ENCODE peak calls at places on chromosomes 12 and 14, in four cellular contexts. Y, D, S and X are unnamed samples.

GRCh38 chr12:93403988-93404803 is 26.5 kb downstream of the NUDT4 start:
- DNase-seq in Y (no peak), D (no peak), S (no peak), X (no peak)

GRCh38 chr12:599756-600155 is 63.5 kb downstream of the NINJ2 start:
- DNase-seq in Y (no peak), D (no peak), S (no peak), X (no peak)

GRCh38 chr12:122076743-122077495 is 1.6 kb upstream of the MLXIP start:
- DNase-seq in D (peak), S (no peak), Y (no peak), X (no peak)

GRCh38 chr14:78697341-78697740 is 527.2 kb downstream of the NRXN3 start:
- DNase-seq in D (peak), S (no peak), Y (no peak), X (peak)

GRCh38 chr14:56244138-56244789 is 126.1 kb downstream of the PELI2 start:
- DNase-seq in S (no peak), Y (no peak), D (no peak), X (no peak)

GRCh38 chr14:104446611-104447010 is 133.0 kb upstream of the C14orf180 start:
- DNase-seq in S (no peak), D (no peak), Y (no peak), X (no peak)

GRCh38 chr14:66471584-66471983 is 14.6 kb upstream of the CCDC196 start:
- DNase-seq in D (no peak), S (no peak), Y (no peak), X (no peak)

GRCh38 chr12:60205500-60205899 is 609.7 kb downstream of the SLC16A7 start:
- DNase-seq in S (no peak), Y (no peak), D (no peak), X (no peak)

GRCh38 chr12:24226745-24227350 is 277.4 kb upstream of the SOX5 start:
- DNase-seq in S (no peak), Y (no peak), D (peak), X (no peak)

GRCh38 chr14:38502241-38502640 is 246.3 kb upstream of the CLEC14A start:
- DNase-seq in S (no peak), D (no peak), Y (no peak), X (no peak)

GRCh38 chr14:65290830-65291229 is 121.7 kb upstream of the FUT8 start:
- DNase-seq in Y (no peak), D (peak), S (no peak), X (no peak)

GRCh38 chr12:94813314-94813713 is 163.0 kb upstream of the TMCC3 start:
- DNase-seq in S (no peak), D (no peak), Y (no peak), X (no peak)

GRCh38 chr12:41507286-41507685 is 319.2 kb downstream of the PDZRN4 start:
- DNase-seq in S (no peak), Y (no peak), D (no peak), X (no peak)

GRCh38 chr12:108888031-108888430 is 8.1 kb downstream of the DAO start:
- DNase-seq in S (no peak), Y (no peak), D (no peak), X (no peak)

GRCh38 chr12:92695577-92695976 is 7.2 kb upstream of the PLEKHG7 start:
- DNase-seq in D (no peak), Y (no peak), S (no peak), X (peak)

GRCh38 chr12:106288510-106289195 is 13.9 kb upstream of the TCP11L2 start:
- DNase-seq in D (peak), S (peak), Y (no peak), X (no peak)

GRCh38 chr14:102020058-102020971 is 55.9 kb downstream of the DYNC1H1 start:
- DNase-seq in S (no peak), Y (no peak), D (no peak), X (no peak)

GRCh38 chr12:108838194-108839010 is 19.0 kb downstream of the SSH1 start:
- DNase-seq in D (peak), S (peak), Y (peak), X (peak)

GRCh38 chr14:104865631-104866441 is 768 bp downstream of the CEP170B start:
- DNase-seq in D (no peak), Y (no peak), S (peak), X (peak)

GRCh38 chr12:50282581-50283229 is 615 bp downstream of the LIMA1 start:
- DNase-seq in S (no peak), D (no peak), Y (no peak), X (peak)

GRCh38 chr12:3962661-3963483 is 89.7 kb upstream of the PARP11 start:
- DNase-seq in Y (no peak), S (no peak), D (no peak), X (no peak)

GRCh38 chr12:113418213-113418879 is 3.8 kb upstream of the SDSL start:
- DNase-seq in D (peak), Y (no peak), S (no peak), X (no peak)

GRCh38 chr14:32083789-32084188 is 6.7 kb downstream of the ARHGAP5 start:
- DNase-seq in S (no peak), D (peak), Y (no peak), X (no peak)

GRCh38 chr14:73153272-73153671 is 17.0 kb downstream of the PSEN1 start:
- DNase-seq in D (no peak), S (no peak), Y (no peak), X (no peak)

GRCh38 chr12:63037721-63038120 is 102.8 kb upstream of the PPM1H start:
- DNase-seq in S (no peak), Y (no peak), D (no peak), X (no peak)

GRCh38 chr14:103522649-103523582 is at the start of gene CKB:
- DNase-seq in Y (no peak), D (no peak), S (peak), X (peak)

GRCh38 chr14:100383727-100384158 is 60.6 kb downstream of the SLC25A47 start:
- DNase-seq in S (peak), D (peak), Y (no peak), X (peak)

GRCh38 chr14:105853089-105853906 is 326.9 kb downstream of the TMEM121 start:
- DNase-seq in S (no peak), Y (peak), D (no peak), X (no peak)

GRCh38 chr12:45183263-45183662 is 32.6 kb upstream of the ANO6 start:
- DNase-seq in Y (no peak), D (peak), S (no peak), X (no peak)

GRCh38 chr12:9707864-9708808 is 24.8 kb downstream of the CLECL1 start:
- DNase-seq in D (peak), S (peak), Y (no peak), X (peak)

GRCh38 chr14:49464885-49465284 is 121.3 kb downstream of the RPS29 start:
- DNase-seq in D (peak), S (no peak), Y (no peak), X (peak)

GRCh38 chr12:10663869-10664268 is 10.0 kb downstream of the STYK1 start:
- DNase-seq in Y (no peak), S (no peak), D (no peak), X (no peak)

GRCh38 chr12:26692417-26692816 is 140.6 kb downstream of the ITPR2 start:
- DNase-seq in S (no peak), Y (no peak), D (no peak), X (no peak)

GRCh38 chr12:121814429-121815119 is 10.8 kb downstream of the SETD1B start:
- DNase-seq in Y (no peak), S (no peak), D (no peak), X (no peak)

GRCh38 chr14:75979071-75979571 is 2.7 kb downstream of the TGFB3 start:
- DNase-seq in Y (no peak), D (no peak), S (peak), X (peak)
- TF ChIP-seq FOXK2 in Y (no peak), D (no peak), S (no peak), X (no peak)

GRCh38 chr12:107616941-107617340 is 68.7 kb upstream of the PWP1 start:
- DNase-seq in D (no peak), S (no peak), Y (no peak), X (no peak)
- TF ChIP-seq SP1 in D (no peak), S (no peak), Y (no peak), X (no peak)

DNA sequence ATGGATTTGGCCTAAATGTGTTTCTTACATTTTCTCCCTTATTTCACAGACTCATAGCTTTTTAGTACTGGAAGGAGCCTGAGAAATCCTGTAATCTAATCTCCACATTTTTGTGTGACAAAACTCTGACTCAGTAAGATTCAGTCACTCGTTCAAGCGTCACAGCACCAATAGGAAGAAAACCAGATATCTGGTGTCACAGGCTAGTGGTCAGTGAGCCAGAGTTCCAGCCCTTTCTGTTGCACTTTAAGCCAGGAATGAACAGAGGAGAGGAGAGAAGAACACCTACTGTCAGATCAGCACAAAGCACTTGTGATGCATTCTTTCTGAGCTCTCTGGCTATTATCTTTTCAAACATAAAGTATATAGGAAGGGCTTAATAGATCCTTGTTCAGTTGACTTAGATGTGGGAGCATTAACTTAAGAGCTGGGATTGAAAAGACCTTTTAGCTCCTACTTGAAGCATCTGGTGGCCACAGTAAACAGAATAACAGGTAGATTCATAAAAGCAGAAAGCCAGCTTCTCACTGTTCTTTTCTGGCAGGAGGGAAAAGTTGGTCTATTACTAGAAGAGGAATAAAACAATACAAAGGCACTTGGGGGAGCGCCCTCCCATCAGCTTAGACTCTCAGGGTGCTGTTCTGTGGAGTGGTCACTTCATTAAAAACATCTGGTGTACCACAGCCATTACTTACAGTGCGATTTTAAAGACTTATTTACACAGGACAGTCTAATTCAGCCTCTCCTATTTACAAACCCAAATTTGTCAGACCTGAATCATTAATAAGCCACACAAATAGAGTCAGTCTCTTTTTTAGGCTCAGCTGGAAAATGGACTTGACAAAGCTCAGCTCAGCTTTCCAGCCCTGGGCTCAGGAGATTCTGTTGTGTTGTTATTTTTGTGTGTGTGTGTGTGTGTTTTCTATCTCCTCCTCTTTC is 12.2 kb upstream of the NID2 start:
- DNase-seq in D (peak), Y (no peak), S (no peak), X (no peak)
- TF ChIP-seq FOXK2 in D (no peak), Y (no peak), S (no peak), X (no peak)

GRCh38 chr14:22262881-22263280 is 326.1 kb downstream of the DAD1 start:
- DNase-seq in S (no peak), D (no peak), Y (no peak), X (no peak)
- TF ChIP-seq SP1 in S (no peak), D (no peak), Y (no peak), X (no peak)

GRCh38 chr12:54222609-54223008 is 33.8 kb upstream of the SMUG1 start:
- DNase-seq in Y (no peak), D (no peak), S (no peak), X (no peak)
- TF ChIP-seq FOXK2 in Y (no peak), D (no peak), S (no peak), X (no peak)